ENCODE peak calls at places on chromosomes 13 and 19, in seven cellular contexts. P, R, Y, C, W, Q and S are unnamed samples.

GRCh38 chr13:21516806-21517205 is 57.7 kb upstream of the ZDHHC20 start:
- DNase-seq in P (no peak), R (no peak), Y (no peak), C (no peak), W (no peak), Q (no peak), S (no peak)

GRCh38 chr19:38142176-38143035 is 81.6 kb downstream of the DPF1 start:
- DNase-seq in P (no peak), R (peak; percentile 34), Y (peak; percentile 70), C (peak; percentile 85), W (no peak), Q (peak; percentile 7), S (no peak)

GRCh38 chr13:70183041-70183440 is 74.8 kb upstream of the KLHL1 start:
- DNase-seq in P (no peak), R (no peak), Y (no peak), C (no peak), W (no peak), Q (no peak), S (no peak)

GRCh38 chr19:10390652-10391286 is 10.4 kb upstream of the TYK2 start:
- DNase-seq in P (peak; percentile 15), R (peak; percentile 79), Y (peak; percentile 84), C (peak; percentile 78), W (peak; percentile 64), Q (peak; percentile 34), S (no peak)

GRCh38 chr13:46041335-46041934 is 11.1 kb downstream of the ZC3H13 start:
- DNase-seq in P (no peak), R (no peak), Y (no peak), C (no peak), W (no peak), Q (no peak), S (no peak)

GRCh38 chr19:18470153-18470552 is 32.2 kb upstream of the ISYNA1 start:
- DNase-seq in P (no peak), R (no peak), Y (no peak), C (peak; percentile 50), W (no peak), Q (no peak), S (no peak)

GRCh38 chr19:21699197-21699596 is 68.2 kb downstream of the ZNF100 start:
- DNase-seq in P (no peak), R (no peak), Y (no peak), C (no peak), W (no peak), Q (no peak), S (no peak)

GRCh38 chr13:73816702-73817101 is 317.5 kb downstream of the KLF12 start:
- DNase-seq in P (no peak), R (no peak), Y (no peak), C (no peak), W (no peak), Q (no peak), S (no peak)

GRCh38 chr13:111950697-111951096 is 116.3 kb upstream of the SOX1 start:
- DNase-seq in P (no peak), R (no peak), Y (no peak), C (no peak), W (no peak), Q (no peak), S (no peak)

GRCh38 chr13:92530364-92530763 is 696.2 kb upstream of the GPC6 start:
- DNase-seq in P (no peak), R (no peak), Y (no peak), C (no peak), W (no peak), Q (no peak), S (no peak)

GRCh38 chr13:47890146-47890814 is 110.8 kb downstream of the SUCLA2 start:
- DNase-seq in P (no peak), R (no peak), Y (no peak), C (no peak), W (no peak), Q (no peak), S (no peak)

GRCh38 chr19:34276614-34277013 is 22.3 kb downstream of the GARRE1 start:
- DNase-seq in P (no peak), R (no peak), Y (no peak), C (no peak), W (no peak), Q (no peak), S (no peak)

GRCh38 chr13:20814224-20814910 is 40.6 kb upstream of the EEF1AKMT1 start:
- DNase-seq in P (no peak), R (peak; percentile 74), Y (no peak), C (peak; percentile 83), W (peak; percentile 18), Q (no peak), S (no peak)

GRCh38 chr13:44393391-44393790 is 19.8 kb downstream of the SERP2 start:
- DNase-seq in P (no peak), R (peak; percentile 62), Y (no peak), C (no peak), W (peak; percentile 28), Q (no peak), S (no peak)

GRCh38 chr19:3580156-3580955 is 4.9 kb upstream of the GIPC3 start:
- DNase-seq in P (no peak), R (no peak), Y (no peak), C (no peak), W (no peak), Q (no peak), S (no peak)

GRCh38 chr19:11479470-11480080 is 1.3 kb downstream of the ELAVL3 start:
- DNase-seq in P (no peak), R (no peak), Y (peak; percentile 63), C (peak; percentile 95), W (peak; percentile 76), Q (no peak), S (no peak)

GRCh38 chr19:6556480-6556879 is 25.7 kb downstream of the TNFSF9 start:
- DNase-seq in P (no peak), R (no peak), Y (no peak), C (no peak), W (no peak), Q (no peak), S (no peak)

GRCh38 chr13:112761701-112762689 is 72.2 kb downstream of the ATP11A start:
- DNase-seq in P (no peak), R (no peak), Y (no peak), C (no peak), W (no peak), Q (no peak), S (no peak)

GRCh38 chr13:59545007-59545406 is 618.7 kb downstream of the DIAPH3 start:
- DNase-seq in P (no peak), R (no peak), Y (no peak), C (peak; percentile 10), W (no peak), Q (no peak), S (no peak)

GRCh38 chr19:24086974-24087595 is at the start of gene ZNF254:
- DNase-seq in P (peak; percentile 28), R (peak; percentile 89), Y (no peak), C (peak; percentile 96), W (peak; percentile 5), Q (peak; percentile 24), S (no peak)

GRCh38 chr13:40149611-40150283 is 494.3 kb downstream of the COG6 start:
- DNase-seq in P (no peak), R (no peak), Y (no peak), C (no peak), W (peak; percentile 14), Q (no peak), S (no peak)

GRCh38 chr13:109680288-109680687 is 106.1 kb downstream of the IRS2 start:
- DNase-seq in P (no peak), R (no peak), Y (no peak), C (no peak), W (no peak), Q (no peak), S (no peak)

GRCh38 chr19:13765395-13766094 is 1.2 kb downstream of the MRI1 start:
- DNase-seq in P (no peak), R (no peak), Y (no peak), C (no peak), W (no peak), Q (no peak), S (no peak)

GRCh38 chr19:56301152-56301551 is 13.5 kb downstream of the ZSCAN5A start:
- DNase-seq in P (no peak), R (no peak), Y (no peak), C (peak; percentile 30), W (no peak), Q (no peak), S (no peak)

GRCh38 chr19:58474291-58474996 is 1.7 kb upstream of the ZNF446 start:
- DNase-seq in P (no peak), R (no peak), Y (no peak), C (no peak), W (no peak), Q (no peak), S (no peak)

GRCh38 chr19:46860846-46861690 is at the start of gene ARHGAP35:
- DNase-seq in P (no peak), R (no peak), Y (peak; percentile 87), C (no peak), W (no peak), Q (no peak), S (no peak)

GRCh38 chr13:101406787-101407186 is 9.5 kb downstream of the NALCN start:
- DNase-seq in P (no peak), R (no peak), Y (no peak), C (no peak), W (no peak), Q (no peak), S (no peak)

GRCh38 chr13:110106726-110107125 is 200.2 kb downstream of the COL4A1 start:
- DNase-seq in P (no peak), R (no peak), Y (no peak), C (no peak), W (no peak), Q (no peak), S (no peak)

GRCh38 chr19:30049844-30050667 is 108.0 kb downstream of the URI1 start:
- DNase-seq in P (no peak), R (no peak), Y (no peak), C (peak; percentile 37), W (no peak), Q (no peak), S (no peak)

GRCh38 chr19:16078759-16079707 is 2.7 kb downstream of the TPM4 start:
- DNase-seq in P (no peak), R (peak; percentile 70), Y (peak; percentile 24), C (peak; percentile 74), W (peak; percentile 56), Q (no peak), S (no peak)

GRCh38 chr13:94829801-94830200 is 117.5 kb upstream of the SOX21 start:
- DNase-seq in P (no peak), R (no peak), Y (no peak), C (no peak), W (no peak), Q (no peak), S (no peak)